ENCODE peak calls at places on chromosome 6, in four cellular contexts. One of them, this sample, is unnamed.
A peak's percentile ranks its signal among the peaks of the same experiment; 100 is the strongest.

GRCh38 chr6:125886914-125887313 is 69.7 kb upstream of the HINT3 start:
- DNase-seq in H1: no peak
- DNase-seq in GM12878: no peak
- DNase-seq in HepG2: no peak
- DNase-seq in this sample: no peak

GRCh38 chr6:146950351-146950835 is 253.8 kb upstream of the STXBP5 start:
- DNase-seq in H1: no peak
- DNase-seq in GM12878: no peak
- DNase-seq in HepG2: peak; percentile 69
- DNase-seq in this sample: no peak

GRCh38 chr6:158959552-158959951 is 40.5 kb downstream of the RSPH3 start:
- DNase-seq in H1: no peak
- DNase-seq in GM12878: no peak
- DNase-seq in HepG2: no peak
- DNase-seq in this sample: no peak

GRCh38 chr6:144936764-144937163 is 651.6 kb downstream of the UTRN start:
- DNase-seq in H1: no peak
- DNase-seq in GM12878: no peak
- DNase-seq in HepG2: no peak
- DNase-seq in this sample: no peak

GRCh38 chr6:30357678-30358339 is 12.9 kb downstream of the RPP21 start:
- DNase-seq in H1: peak; percentile 71
- DNase-seq in GM12878: no peak
- DNase-seq in HepG2: peak; percentile 60
- DNase-seq in this sample: peak; percentile 72

GRCh38 chr6:5084787-5085637 is at the start of gene PPP1R3G:
- DNase-seq in H1: peak; percentile 75
- DNase-seq in GM12878: no peak
- DNase-seq in HepG2: no peak
- DNase-seq in this sample: no peak

GRCh38 chr6:128124713-128125112 is 223.9 kb upstream of the THEMIS start:
- DNase-seq in H1: no peak
- DNase-seq in GM12878: no peak
- DNase-seq in HepG2: peak; percentile 69
- DNase-seq in this sample: no peak

GRCh38 chr6:11126876-11127275 is 15.4 kb upstream of the ERVFRD-1 start:
- DNase-seq in H1: peak; percentile 43
- DNase-seq in GM12878: no peak
- DNase-seq in HepG2: peak; percentile 31
- DNase-seq in this sample: peak; percentile 30

GRCh38 chr6:1611322-1611571 is 1.5 kb downstream of the FOXC1 start:
- DNase-seq in H1: no peak
- DNase-seq in GM12878: no peak
- DNase-seq in HepG2: no peak
- DNase-seq in this sample: no peak

GRCh38 chr6:7050911-7051779 is 56.6 kb upstream of the RREB1 start:
- DNase-seq in H1: peak; percentile 81
- DNase-seq in GM12878: no peak
- DNase-seq in HepG2: no peak
- DNase-seq in this sample: no peak

GRCh38 chr6:148524509-148524908 is 181.9 kb downstream of the SASH1 start:
- DNase-seq in H1: no peak
- DNase-seq in GM12878: no peak
- DNase-seq in HepG2: no peak
- DNase-seq in this sample: no peak

GRCh38 chr6:33609444-33610034 is 11.6 kb upstream of the ITPR3 start:
- DNase-seq in H1: no peak
- DNase-seq in GM12878: no peak
- DNase-seq in HepG2: no peak
- DNase-seq in this sample: no peak

GRCh38 chr6:167129588-167129987 is 6.7 kb downstream of the CCR6 start:
- DNase-seq in H1: no peak
- DNase-seq in GM12878: no peak
- DNase-seq in HepG2: no peak
- DNase-seq in this sample: no peak

GRCh38 chr6:54310377-54311152 is 2.3 kb downstream of the TINAG start:
- DNase-seq in H1: no peak
- DNase-seq in GM12878: no peak
- DNase-seq in HepG2: no peak
- DNase-seq in this sample: no peak

GRCh38 chr6:142323377-142323776 is 21.6 kb downstream of the ADGRG6 start:
- DNase-seq in H1: no peak
- DNase-seq in GM12878: no peak
- DNase-seq in HepG2: peak; percentile 96
- DNase-seq in this sample: no peak

GRCh38 chr6:124670801-124671200 is 291.4 kb upstream of the RNF217 start:
- DNase-seq in H1: no peak
- DNase-seq in GM12878: no peak
- DNase-seq in HepG2: no peak
- DNase-seq in this sample: no peak

GRCh38 chr6:168922436-168922835 is 331.2 kb downstream of the THBS2 start:
- DNase-seq in H1: peak; percentile 7
- DNase-seq in GM12878: no peak
- DNase-seq in HepG2: no peak
- DNase-seq in this sample: no peak

GRCh38 chr6:41288025-41288777 is 1.7 kb upstream of the TREM1 start:
- DNase-seq in H1: no peak
- DNase-seq in GM12878: no peak
- DNase-seq in HepG2: peak; percentile 47
- DNase-seq in this sample: no peak

GRCh38 chr6:161257778-161258457 is 15.9 kb downstream of the AGPAT4 start:
- DNase-seq in H1: no peak
- DNase-seq in GM12878: no peak
- DNase-seq in HepG2: no peak
- DNase-seq in this sample: no peak

GRCh38 chr6:25127433-25127832 is 151.7 kb upstream of the CARMIL1 start:
- DNase-seq in H1: no peak
- DNase-seq in GM12878: no peak
- DNase-seq in HepG2: no peak
- DNase-seq in this sample: no peak

GRCh38 chr6:169825558-169826225 is 74.3 kb downstream of the ERMARD start:
- DNase-seq in H1: peak; percentile 33
- DNase-seq in GM12878: no peak
- DNase-seq in HepG2: no peak
- DNase-seq in this sample: no peak

GRCh38 chr6:76026101-76026500 is 46.4 kb downstream of the IMPG1 start:
- DNase-seq in H1: peak; percentile 57
- DNase-seq in GM12878: no peak
- DNase-seq in HepG2: no peak
- DNase-seq in this sample: no peak

GRCh38 chr6:2623348-2623747 is 127.4 kb downstream of the MYLK4 start:
- DNase-seq in H1: no peak
- DNase-seq in GM12878: no peak
- DNase-seq in HepG2: no peak
- DNase-seq in this sample: no peak

GRCh38 chr6:69953491-69953890 is 87.1 kb downstream of the COL19A1 start:
- DNase-seq in H1: no peak
- DNase-seq in GM12878: no peak
- DNase-seq in HepG2: no peak
- DNase-seq in this sample: no peak

GRCh38 chr6:166470029-166470862 is 87.5 kb upstream of the MPC1 start:
- DNase-seq in H1: no peak
- DNase-seq in GM12878: no peak
- DNase-seq in HepG2: no peak
- DNase-seq in this sample: no peak

GRCh38 chr6:90819483-90819882 is 232.6 kb upstream of the MAP3K7 start:
- DNase-seq in H1: no peak
- DNase-seq in GM12878: no peak
- DNase-seq in HepG2: no peak
- DNase-seq in this sample: no peak

GRCh38 chr6:98416027-98416426 is 418.3 kb upstream of the POU3F2 start:
- DNase-seq in H1: no peak
- DNase-seq in GM12878: no peak
- DNase-seq in HepG2: no peak
- DNase-seq in this sample: no peak

GRCh38 chr6:14776307-14776706 is 469.6 kb upstream of the JARID2 start:
- DNase-seq in H1: no peak
- DNase-seq in GM12878: no peak
- DNase-seq in HepG2: no peak
- DNase-seq in this sample: no peak

GRCh38 chr6:87793340-87793739 is 91.3 kb upstream of the AKIRIN2 start:
- DNase-seq in H1: no peak
- DNase-seq in GM12878: no peak
- DNase-seq in HepG2: no peak
- DNase-seq in this sample: no peak

GRCh38 chr6:38808039-38808438 is 92.9 kb downstream of the DNAH8 start:
- DNase-seq in H1: no peak
- DNase-seq in GM12878: no peak
- DNase-seq in HepG2: no peak
- DNase-seq in this sample: no peak

GRCh38 chr6:150016324-150017185 is 8.8 kb downstream of the RAET1L start:
- DNase-seq in H1: peak; percentile 57
- DNase-seq in GM12878: no peak
- DNase-seq in HepG2: peak; percentile 69
- DNase-seq in this sample: peak; percentile 8

GRCh38 chr6:11120273-11121005 is 8.9 kb upstream of the ERVFRD-1 start:
- DNase-seq in H1: no peak
- DNase-seq in GM12878: no peak
- DNase-seq in HepG2: no peak
- DNase-seq in this sample: no peak

GRCh38 chr6:83429857-83430605 is 820 bp downstream of the ME1 start:
- DNase-seq in H1: no peak
- DNase-seq in GM12878: no peak
- DNase-seq in HepG2: no peak
- DNase-seq in this sample: no peak

GRCh38 chr6:117233146-117233545 is 32.2 kb upstream of the VGLL2 start:
- DNase-seq in H1: no peak
- DNase-seq in GM12878: no peak
- DNase-seq in HepG2: no peak
- DNase-seq in this sample: no peak

GRCh38 chr6:156963712-156964700 is 186.8 kb downstream of the ARID1B start:
- DNase-seq in H1: no peak
- DNase-seq in GM12878: peak; percentile 30
- DNase-seq in HepG2: peak; percentile 28
- DNase-seq in this sample: no peak

GRCh38 chr6:6581014-6581413 is 7.5 kb upstream of the LY86 start:
- DNase-seq in H1: no peak
- DNase-seq in GM12878: no peak
- DNase-seq in HepG2: no peak
- DNase-seq in this sample: no peak

GRCh38 chr6:81997091-81997926 is 244.8 kb upstream of the TENT5A start:
- DNase-seq in H1: no peak
- DNase-seq in GM12878: peak; percentile 57
- DNase-seq in HepG2: no peak
- DNase-seq in this sample: no peak

GRCh38 chr6:52516269-52516668 is 60.6 kb downstream of the TRAM2 start:
- DNase-seq in H1: no peak
- DNase-seq in GM12878: no peak
- DNase-seq in HepG2: no peak
- DNase-seq in this sample: no peak

GRCh38 chr6:144265390-144265789 is 19.7 kb upstream of the UTRN start:
- DNase-seq in H1: no peak
- DNase-seq in GM12878: peak; percentile 28
- DNase-seq in HepG2: peak; percentile 67
- DNase-seq in this sample: peak; percentile 86

GRCh38 chr6:16964553-16965499 is 137.0 kb upstream of the STMND1 start:
- DNase-seq in H1: peak; percentile 87
- DNase-seq in GM12878: peak; percentile 12
- DNase-seq in HepG2: peak; percentile 67
- DNase-seq in this sample: peak; percentile 59
- H3K4me3 ChIP-seq in H1: no peak overlapping the region
- H3K4me3 ChIP-seq in GM12878: no peak overlapping the region
- H3K4me3 ChIP-seq in HepG2: no peak overlapping the region
- H3K4me3 ChIP-seq in this sample: no peak overlapping the region

GRCh38 chr6:80095600-80095999 is 10.9 kb upstream of the BCKDHB start:
- DNase-seq in H1: no peak
- DNase-seq in GM12878: no peak
- DNase-seq in HepG2: no peak
- DNase-seq in this sample: no peak
- TF ChIP-seq SUZ12 in H1: no peak
- TF ChIP-seq SUZ12 in GM12878: no peak
- TF ChIP-seq SUZ12 in HepG2: no peak
- TF ChIP-seq SUZ12 in this sample: no peak

DNA sequence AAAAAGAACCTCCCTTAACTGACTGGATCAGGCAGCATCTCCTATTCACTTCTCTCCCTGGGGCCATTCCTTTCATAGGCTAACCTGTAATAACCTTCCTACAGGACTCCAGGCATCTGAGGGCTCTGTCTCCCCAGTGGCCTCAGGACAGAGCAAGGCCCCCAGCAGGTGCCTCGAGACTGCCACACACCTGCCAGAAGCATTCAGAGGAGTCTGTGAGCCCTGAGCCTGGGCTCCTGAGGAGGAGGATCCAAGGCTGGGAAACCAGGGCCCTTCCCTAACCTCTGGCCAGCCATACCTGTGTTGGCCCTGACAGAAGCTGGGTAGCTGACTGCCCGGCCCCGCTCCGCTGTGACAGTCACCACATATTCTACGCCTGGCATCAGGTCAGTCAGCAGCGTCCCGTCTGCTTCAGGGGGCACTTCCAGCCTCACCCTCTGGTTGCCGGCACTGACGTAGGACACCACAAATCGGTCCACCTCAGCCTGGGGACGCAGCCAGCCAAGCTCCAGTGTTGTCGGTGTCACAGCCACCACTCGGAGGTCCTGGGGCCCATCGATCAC is 20.6 kb downstream of the TNXB start:
- DNase-seq in H1: no peak
- DNase-seq in GM12878: no peak
- DNase-seq in HepG2: no peak
- DNase-seq in this sample: no peak
- H3K4me3 ChIP-seq in H1: no peak overlapping the region
- H3K4me3 ChIP-seq in GM12878: no peak overlapping the region
- H3K4me3 ChIP-seq in HepG2: no peak overlapping the region
- H3K4me3 ChIP-seq in this sample: no peak overlapping the region

GRCh38 chr6:20722442-20722841 is 188.2 kb downstream of the CDKAL1 start:
- DNase-seq in H1: no peak
- DNase-seq in GM12878: no peak
- DNase-seq in HepG2: no peak
- DNase-seq in this sample: no peak
- TF ChIP-seq SUZ12 in H1: no peak
- TF ChIP-seq SUZ12 in GM12878: no peak
- TF ChIP-seq SUZ12 in HepG2: no peak
- TF ChIP-seq SUZ12 in this sample: no peak

DNA sequence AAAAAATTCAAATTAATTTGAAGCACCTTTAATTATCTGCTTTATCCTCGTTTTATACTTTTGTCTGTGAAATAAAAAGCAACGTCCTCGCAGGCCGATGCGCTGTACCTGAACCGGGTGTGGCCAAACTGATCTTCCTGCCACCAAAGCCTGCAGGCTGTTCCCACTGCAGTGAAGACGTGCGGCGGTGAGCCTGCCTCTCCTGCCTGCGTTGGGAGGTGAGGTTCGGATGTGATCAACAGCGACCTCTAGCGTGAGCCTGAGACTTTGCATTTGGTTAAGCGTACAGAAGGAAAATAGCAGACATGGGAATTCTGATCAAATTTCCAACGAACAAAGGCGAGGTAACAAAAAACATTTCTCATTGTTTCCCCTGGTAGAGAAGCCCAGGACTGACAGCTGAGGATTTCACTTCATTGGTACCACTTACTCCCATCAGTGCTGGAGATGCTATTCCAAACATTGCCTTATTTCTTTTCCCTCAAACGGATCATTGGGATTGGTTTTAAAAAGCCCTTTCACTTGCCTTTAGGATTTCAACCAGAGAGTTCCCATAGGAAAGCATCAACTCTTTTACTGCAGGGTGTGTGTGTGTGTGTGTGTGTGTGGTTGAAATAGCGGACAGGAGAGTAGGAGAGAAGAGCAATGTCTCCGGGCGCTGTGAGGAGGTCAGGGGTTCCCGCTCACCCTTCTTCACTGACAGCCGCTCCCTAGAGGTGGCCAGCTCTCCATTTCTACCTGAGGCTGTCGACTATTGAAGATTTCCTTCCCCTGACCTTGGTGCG is 56.6 kb upstream of the CCN6 start:
- DNase-seq in H1: peak; percentile 85
- DNase-seq in GM12878: no peak
- DNase-seq in HepG2: peak; percentile 71
- DNase-seq in this sample: peak; percentile 63
- H3K4me3 ChIP-seq in H1: no peak overlapping the region
- H3K4me3 ChIP-seq in GM12878: no peak overlapping the region
- H3K4me3 ChIP-seq in HepG2: no peak overlapping the region
- H3K4me3 ChIP-seq in this sample: no peak overlapping the region

This sample was measured in NT2/D1.